ENCODE peak calls at places on chromosomes 12 and 14, in seven cellular contexts. Z is small intestine, M is RWPE2, A is OCI-LY7, D is Panc1, I is mesendoderm, S is heart left ventricle. G is an unnamed sample. For H3K4me1, the result is how much of the 10 kb centered on the place peaks cover.

GRCh38 chr12:101599771-101600486 is 5.2 kb downstream of the MYBPC1 start:
- DNase-seq in Z (peak), M (no peak), A (no peak), D (no peak), I (no peak), S (no peak), G (no peak)

GRCh38 chr12:51421266-51421884 is 3.3 kb upstream of the SLC4A8 start:
- DNase-seq in Z (peak), M (no peak), A (peak), D (peak), I (peak), S (peak), G (peak)

GRCh38 chr14:54221971-54222370 is 174.8 kb upstream of the CDKN3 start:
- DNase-seq in Z (no peak), M (no peak), A (no peak), D (no peak), I (no peak), S (no peak), G (no peak)

GRCh38 chr12:94595152-94595551 is 55.2 kb downstream of the TMCC3 start:
- DNase-seq in Z (no peak), M (no peak), A (no peak), D (no peak), I (no peak), S (no peak), G (no peak)

GRCh38 chr14:29310210-29310609 is 543.6 kb downstream of the FOXG1 start:
- DNase-seq in Z (no peak), M (no peak), A (no peak), D (no peak), I (no peak), S (no peak), G (no peak)

GRCh38 chr14:50334211-50334610 is 22.1 kb downstream of the DMAC2L start:
- DNase-seq in Z (no peak), M (no peak), A (no peak), D (no peak), I (peak), S (no peak), G (no peak)

GRCh38 chr12:104747956-104748355 is 210.1 kb downstream of the SLC41A2 start:
- DNase-seq in Z (no peak), M (no peak), A (no peak), D (no peak), I (no peak), S (no peak), G (no peak)

GRCh38 chr14:22769369-22769768 is 2.9 kb downstream of the OXA1L start:
- DNase-seq in Z (no peak), M (no peak), A (no peak), D (no peak), I (no peak), S (no peak), G (no peak)

GRCh38 chr14:39739796-39740195 is 307.6 kb upstream of the FBXO33 start:
- DNase-seq in Z (no peak), M (no peak), A (no peak), D (no peak), I (no peak), S (peak), G (peak)

GRCh38 chr12:28066879-28067278 is 94.3 kb upstream of the PTHLH start:
- DNase-seq in Z (no peak), M (no peak), A (no peak), D (no peak), I (no peak), S (no peak), G (no peak)

GRCh38 chr12:28811457-28811856 is 337.6 kb upstream of the FAR2 start:
- DNase-seq in Z (no peak), M (no peak), A (no peak), D (no peak), I (no peak), S (no peak), G (no peak)

GRCh38 chr12:44003721-44004120 is 167.8 kb downstream of the TMEM117 start:
- DNase-seq in Z (no peak), M (no peak), A (no peak), D (no peak), I (no peak), S (no peak), G (no peak)

GRCh38 chr14:20679907-20680306 is 4.5 kb upstream of the RNASE4 start:
- DNase-seq in Z (peak), M (no peak), A (no peak), D (peak), I (peak), S (no peak), G (peak)

GRCh38 chr14:51828017-51828797 is 32.2 kb upstream of the GNG2 start:
- DNase-seq in Z (peak), M (peak), A (peak), D (no peak), I (peak), S (no peak), G (peak)

GRCh38 chr12:54579696-54580333 is 8.6 kb downstream of the PPP1R1A start:
- DNase-seq in Z (peak), M (no peak), A (peak), D (peak), I (peak), S (peak), G (peak)

GRCh38 chr12:28121433-28121832 is 68.8 kb upstream of the CCDC91 start:
- DNase-seq in Z (no peak), M (no peak), A (no peak), D (peak), I (no peak), S (no peak), G (no peak)

GRCh38 chr14:74299061-74299545 is 3.6 kb downstream of the ABCD4 start:
- DNase-seq in Z (no peak), M (no peak), A (no peak), D (no peak), I (peak), S (peak), G (peak)

GRCh38 chr12:109165599-109165998 is 49.2 kb downstream of the ACACB start:
- DNase-seq in Z (no peak), M (no peak), A (no peak), D (no peak), I (no peak), S (no peak), G (no peak)

GRCh38 chr12:85191-85666 is 18.7 kb downstream of the IQSEC3 start:
- DNase-seq in Z (no peak), M (no peak), A (no peak), D (no peak), I (no peak), S (no peak), G (no peak)

GRCh38 chr14:104869669-104870367 is 4.8 kb downstream of the CEP170B start:
- DNase-seq in Z (no peak), M (no peak), A (no peak), D (no peak), I (no peak), S (no peak), G (no peak)

GRCh38 chr14:104085032-104085888 is at the start of gene ASPG:
- DNase-seq in Z (no peak), M (peak), A (peak), D (no peak), I (peak), S (peak), G (peak)

GRCh38 chr12:128753438-128753837 is 70.3 kb downstream of the SLC15A4 start:
- DNase-seq in Z (no peak), M (no peak), A (no peak), D (no peak), I (peak), S (no peak), G (no peak)

GRCh38 chr14:71491925-71492324 is 440.3 kb upstream of the RGS6 start:
- DNase-seq in Z (no peak), M (no peak), A (no peak), D (no peak), I (peak), S (no peak), G (peak)

GRCh38 chr14:101708853-101709532 is 52.5 kb upstream of the PPP2R5C start:
- DNase-seq in Z (no peak), M (peak), A (no peak), D (no peak), I (no peak), S (no peak), G (peak)

GRCh38 chr14:61443481-61443880 is 122.1 kb downstream of the PRKCH start:
- DNase-seq in Z (no peak), M (no peak), A (no peak), D (no peak), I (no peak), S (no peak), G (no peak)

GRCh38 chr14:74979442-74980397 is 23.0 kb upstream of the EIF2B2 start:
- DNase-seq in Z (no peak), M (peak), A (no peak), D (no peak), I (peak), S (no peak), G (peak)

GRCh38 chr12:28023156-28023887 is 50.8 kb upstream of the PTHLH start:
- DNase-seq in Z (no peak), M (no peak), A (no peak), D (no peak), I (no peak), S (no peak), G (no peak)

GRCh38 chr12:93785262-93786010 is 108.3 kb downstream of the CRADD start:
- DNase-seq in Z (peak), M (peak), A (no peak), D (peak), I (peak), S (peak), G (peak)

GRCh38 chr14:88630565-88630964 is 67.7 kb downstream of the ZC3H14 start:
- DNase-seq in Z (no peak), M (no peak), A (no peak), D (no peak), I (no peak), S (no peak), G (no peak)

GRCh38 chr12:46154221-46154975 is 114.4 kb downstream of the SLC38A1 start:
- DNase-seq in Z (no peak), M (no peak), A (no peak), D (peak), I (no peak), S (no peak), G (no peak)

GRCh38 chr12:106309671-106310313 is 7.3 kb downstream of the TCP11L2 start:
- DNase-seq in Z (no peak), M (no peak), A (no peak), D (no peak), I (no peak), S (no peak), G (peak)

GRCh38 chr14:51095854-51096823 is 1.2 kb upstream of the TRIM9 start:
- DNase-seq in Z (no peak), M (no peak), A (no peak), D (no peak), I (peak), S (no peak), G (peak)

GRCh38 chr12:104583311-104583710 is 126.6 kb downstream of the CHST11 start:
- DNase-seq in Z (no peak), M (no peak), A (peak), D (no peak), I (no peak), S (no peak), G (no peak)

GRCh38 chr14:103198429-103199140 is 75.3 kb downstream of the TNFAIP2 start:
- DNase-seq in Z (no peak), M (no peak), A (no peak), D (no peak), I (no peak), S (no peak), G (no peak)

GRCh38 chr12:88600272-88600671 is 20.0 kb upstream of the KITLG start:
- DNase-seq in Z (no peak), M (no peak), A (no peak), D (no peak), I (no peak), S (no peak), G (no peak)

GRCh38 chr14:64060648-64061096 is 207.9 kb downstream of the SYNE2 start:
- DNase-seq in Z (peak), M (no peak), A (peak), D (peak), I (peak), S (no peak), G (no peak)

GRCh38 chr12:69509308-69509736 is 39.1 kb downstream of the FRS2 start:
- DNase-seq in Z (no peak), M (no peak), A (no peak), D (no peak), I (peak), S (no peak), G (no peak)

GRCh38 chr14:20606190-20606901 is 15.2 kb upstream of the RNASE12 start:
- DNase-seq in Z (peak), M (no peak), A (no peak), D (no peak), I (peak), S (peak), G (no peak)

GRCh38 chr12:100173111-100173510 is 27.5 kb upstream of the ACTR6 start:
- DNase-seq in Z (no peak), M (no peak), A (no peak), D (no peak), I (peak), S (no peak), G (no peak)

GRCh38 chr12:75977952-75978671 is 53.5 kb downstream of the PHLDA1 start:
- DNase-seq in Z (peak), M (peak), A (peak), D (peak), I (peak), S (peak), G (peak)

GRCh38 chr12:75979181-75979580 is 52.4 kb downstream of the PHLDA1 start:
- DNase-seq in Z (no peak), M (no peak), A (no peak), D (no peak), I (no peak), S (no peak), G (no peak)

GRCh38 chr12:75976913-75977312 is 54.7 kb downstream of the PHLDA1 start:
- DNase-seq in Z (no peak), M (no peak), A (no peak), D (no peak), I (no peak), S (no peak), G (no peak)

GRCh38 chr12:75977590-75977951 is 54.0 kb downstream of the PHLDA1 start:
- DNase-seq in Z (no peak), M (no peak), A (no peak), D (no peak), I (no peak), S (no peak), G (no peak)

DNA sequence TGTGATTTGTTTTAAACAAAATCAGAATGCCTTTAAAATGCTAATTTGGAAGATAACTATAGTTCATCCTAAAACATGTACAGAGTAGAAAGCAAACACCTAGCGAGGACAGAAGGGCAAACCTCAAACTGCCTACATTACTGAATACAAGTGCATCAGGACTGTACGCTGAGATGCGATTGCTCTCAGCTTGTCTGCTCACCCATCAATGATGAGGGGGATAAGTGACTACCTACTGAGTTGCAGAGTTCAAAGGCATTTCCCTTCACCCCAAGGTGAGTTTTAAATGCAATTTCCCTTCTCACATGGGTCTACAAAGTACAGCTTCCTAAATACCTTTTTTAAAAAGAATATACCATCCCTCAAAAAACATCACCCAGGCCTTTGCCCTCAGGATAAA is 52.9 kb downstream of the PHLDA1 start:
- DNase-seq in Z (no peak), M (no peak), A (no peak), D (no peak), I (no peak), S (no peak), G (no peak)
- H3K4me1 ChIP-seq in Z (under half), M (under half), A (under half), D (half or more), I (under half), S (under half), G (under half)

GRCh38 chr12:12648284-12648683 is 36.6 kb downstream of the CREBL2 start:
- DNase-seq in Z (no peak), M (no peak), A (no peak), D (no peak), I (no peak), S (no peak), G (no peak)
- H3K4me1 ChIP-seq in Z (under half), M (under half), A (under half), D (under half), I (under half), S (under half), G (under half)

GRCh38 chr14:35866595-35867279 is 40.6 kb downstream of the BRMS1L start:
- DNase-seq in Z (no peak), M (no peak), A (no peak), D (no peak), I (no peak), S (no peak), G (no peak)
- H3K4me1 ChIP-seq in Z (under half), M (under half), A (under half), D (under half), I (under half), S (under half), G (under half)

GRCh38 chr12:124361074-124361965 is 66.4 kb downstream of the RFLNA start:
- DNase-seq in Z (peak), M (no peak), A (no peak), D (no peak), I (no peak), S (no peak), G (no peak)
- H3K4me1 ChIP-seq in Z (under half), M (under half), A (under half), D (half or more), I (under half), S (half or more), G (under half)

GRCh38 chr12:6689000-6689882 is at the start of gene ZNF384:
- DNase-seq in Z (peak), M (peak), A (peak), D (peak), I (peak), S (peak), G (peak)
- H3K4me1 ChIP-seq in Z (under half), M (under half), A (half or more), D (under half), I (under half), S (under half), G (under half)

DNA sequence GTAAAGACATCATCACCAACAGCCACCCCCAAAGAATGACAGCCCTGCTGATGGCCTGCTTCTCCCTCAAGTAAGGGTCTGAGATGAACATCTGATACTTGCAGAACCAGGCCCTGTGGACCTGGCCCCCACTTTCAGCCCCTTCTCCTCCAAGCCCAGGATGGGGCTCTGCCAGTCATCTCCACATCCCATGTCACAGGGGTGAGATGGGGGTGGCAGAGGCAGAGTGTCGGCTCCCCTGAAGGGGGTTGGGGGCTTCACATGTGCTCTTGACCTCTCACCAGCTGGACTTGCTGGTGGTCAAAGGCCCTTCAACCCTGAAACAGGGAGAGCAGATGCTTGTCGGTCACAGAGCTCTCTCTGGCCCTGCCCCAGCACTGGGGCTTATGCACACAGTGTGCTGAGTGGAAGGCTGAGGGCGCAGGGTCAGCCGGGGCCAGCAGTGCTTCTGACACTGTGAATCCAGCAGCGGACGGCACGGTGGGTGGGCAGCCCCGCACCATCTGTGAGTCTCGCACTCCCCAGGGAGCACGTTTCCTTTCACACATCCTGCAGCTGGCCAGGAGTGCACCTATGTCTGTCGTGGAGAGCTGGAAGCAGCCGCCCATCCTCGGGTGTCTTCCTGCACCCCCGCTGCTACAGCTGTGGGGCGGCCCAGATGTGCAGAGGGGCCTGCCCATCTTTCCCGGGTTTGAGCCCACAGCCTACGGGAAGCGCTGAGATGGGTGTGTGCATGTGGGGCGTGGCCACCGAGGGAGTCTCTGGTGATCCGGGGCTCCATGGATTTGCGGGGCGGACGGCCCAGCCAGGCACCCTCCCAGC is 94.3 kb downstream of the ADGRD1 start:
- DNase-seq in Z (no peak), M (peak), A (peak), D (no peak), I (no peak), S (peak), G (no peak)
- H3K4me1 ChIP-seq in Z (under half), M (under half), A (under half), D (under half), I (under half), S (under half), G (under half)

DNA sequence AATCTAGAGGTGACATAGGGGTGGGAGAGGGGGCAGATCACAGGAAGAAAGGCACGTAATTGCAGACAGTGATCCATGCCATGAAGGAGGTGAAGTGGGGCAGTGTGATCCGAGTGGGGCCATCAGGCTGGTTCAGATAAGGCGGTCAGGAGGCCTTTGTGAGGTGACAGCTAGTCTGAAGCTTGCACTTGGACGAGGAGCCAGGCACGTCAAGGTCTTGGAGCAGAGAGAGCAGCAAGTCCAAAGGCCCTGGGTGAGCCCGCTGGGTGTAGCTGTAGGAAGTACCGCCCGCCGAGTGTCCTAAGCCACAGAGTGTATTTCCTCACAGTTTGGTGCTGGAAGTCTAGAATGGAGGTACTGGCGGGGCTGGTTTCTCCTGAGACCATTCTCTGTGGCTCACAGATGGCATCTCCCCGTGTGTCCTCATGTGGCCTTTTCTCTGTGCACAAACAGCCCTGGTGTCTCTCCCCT is 23.6 kb downstream of the RHOF start:
- DNase-seq in Z (peak), M (no peak), A (no peak), D (no peak), I (no peak), S (no peak), G (no peak)
- H3K4me1 ChIP-seq in Z (under half), M (under half), A (under half), D (under half), I (under half), S (under half), G (under half)

GRCh38 chr12:57889541-57889989 is 43.0 kb upstream of the CTDSP2 start:
- DNase-seq in Z (peak), M (no peak), A (no peak), D (no peak), I (no peak), S (peak), G (peak)
- H3K4me1 ChIP-seq in Z (under half), M (under half), A (half or more), D (half or more), I (under half), S (half or more), G (under half)